ENCODE peak calls at places on chromosomes 4 and X, in six cellular contexts. One of them, this sample, is unnamed.

GRCh38 chrX:17412692-17413091 is 37.7 kb downstream of the NHS start:
- DNase-seq in endothelial cell: no peak
- DNase-seq in T1000: peak
- DNase-seq in smooth muscle cell of the brain vasculature: no peak
- DNase-seq in CD4-positive, alpha-beta memory T cell: no peak
- DNase-seq in GM04504: peak
- DNase-seq in this sample: no peak

GRCh38 chrX:153885968-153886903 is at the start of gene L1CAM:
- DNase-seq in smooth muscle cell of the brain vasculature: no peak
- DNase-seq in endothelial cell: no peak
- DNase-seq in CD4-positive, alpha-beta memory T cell: no peak
- DNase-seq in GM04504: no peak
- DNase-seq in T1000: no peak
- DNase-seq in this sample: no peak

GRCh38 chr4:112085156-112086035 is 59.9 kb upstream of the FAM241A start:
- DNase-seq in smooth muscle cell of the brain vasculature: no peak
- DNase-seq in GM04504: no peak
- DNase-seq in T1000: no peak
- DNase-seq in CD4-positive, alpha-beta memory T cell: no peak
- DNase-seq in endothelial cell: no peak
- DNase-seq in this sample: no peak

GRCh38 chrX:127908369-127908768 is 143.8 kb downstream of the ACTRT1 start:
- DNase-seq in GM04504: no peak
- DNase-seq in T1000: no peak
- DNase-seq in CD4-positive, alpha-beta memory T cell: no peak
- DNase-seq in endothelial cell: no peak
- DNase-seq in smooth muscle cell of the brain vasculature: no peak
- DNase-seq in this sample: no peak

GRCh38 chrX:44908198-44908597 is 35.2 kb downstream of the KDM6A start:
- DNase-seq in smooth muscle cell of the brain vasculature: no peak
- DNase-seq in endothelial cell: no peak
- DNase-seq in GM04504: peak
- DNase-seq in CD4-positive, alpha-beta memory T cell: no peak
- DNase-seq in T1000: no peak
- DNase-seq in this sample: no peak

GRCh38 chrX:66046612-66047235 is 6.8 kb upstream of the VSIG4 start:
- DNase-seq in T1000: no peak
- DNase-seq in endothelial cell: no peak
- DNase-seq in CD4-positive, alpha-beta memory T cell: peak
- DNase-seq in GM04504: no peak
- DNase-seq in smooth muscle cell of the brain vasculature: no peak
- DNase-seq in this sample: no peak

GRCh38 chr4:53479731-53480525 is 102.5 kb downstream of the FIP1L1 start:
- DNase-seq in smooth muscle cell of the brain vasculature: no peak
- DNase-seq in endothelial cell: no peak
- DNase-seq in GM04504: no peak
- DNase-seq in T1000: no peak
- DNase-seq in CD4-positive, alpha-beta memory T cell: no peak
- DNase-seq in this sample: no peak

GRCh38 chr4:144709159-144709558 is 63.2 kb downstream of the HHIP start:
- DNase-seq in T1000: peak
- DNase-seq in GM04504: no peak
- DNase-seq in smooth muscle cell of the brain vasculature: peak
- DNase-seq in endothelial cell: no peak
- DNase-seq in CD4-positive, alpha-beta memory T cell: no peak
- DNase-seq in this sample: no peak

GRCh38 chr4:77599378-77599777 is 6.2 kb upstream of the CXCL13 start:
- DNase-seq in endothelial cell: peak
- DNase-seq in T1000: no peak
- DNase-seq in CD4-positive, alpha-beta memory T cell: no peak
- DNase-seq in smooth muscle cell of the brain vasculature: no peak
- DNase-seq in GM04504: peak
- DNase-seq in this sample: no peak

GRCh38 chr4:80767944-80768343 is 262.6 kb upstream of the BMP3 start:
- DNase-seq in CD4-positive, alpha-beta memory T cell: no peak
- DNase-seq in GM04504: no peak
- DNase-seq in endothelial cell: no peak
- DNase-seq in smooth muscle cell of the brain vasculature: no peak
- DNase-seq in T1000: no peak
- DNase-seq in this sample: no peak

GRCh38 chr4:8617486-8618040 is 25.0 kb downstream of the CPZ start:
- DNase-seq in CD4-positive, alpha-beta memory T cell: no peak
- DNase-seq in smooth muscle cell of the brain vasculature: no peak
- DNase-seq in T1000: no peak
- DNase-seq in endothelial cell: no peak
- DNase-seq in GM04504: no peak
- DNase-seq in this sample: no peak

GRCh38 chr4:10088135-10089010 is 28.2 kb downstream of the WDR1 start:
- DNase-seq in endothelial cell: no peak
- DNase-seq in smooth muscle cell of the brain vasculature: no peak
- DNase-seq in CD4-positive, alpha-beta memory T cell: no peak
- DNase-seq in GM04504: no peak
- DNase-seq in T1000: no peak
- DNase-seq in this sample: no peak

GRCh38 chrX:118726887-118727685 is at the start of gene IL13RA1:
- DNase-seq in endothelial cell: peak
- DNase-seq in GM04504: peak
- DNase-seq in smooth muscle cell of the brain vasculature: peak
- DNase-seq in T1000: peak
- DNase-seq in CD4-positive, alpha-beta memory T cell: no peak
- DNase-seq in this sample: peak

GRCh38 chrX:120732461-120732860 is 102.6 kb upstream of the C1GALT1C1 start:
- DNase-seq in CD4-positive, alpha-beta memory T cell: no peak
- DNase-seq in endothelial cell: no peak
- DNase-seq in smooth muscle cell of the brain vasculature: no peak
- DNase-seq in GM04504: no peak
- DNase-seq in T1000: no peak
- DNase-seq in this sample: no peak

GRCh38 chr4:185885075-185885474 is 73.1 kb upstream of the SORBS2 start:
- DNase-seq in CD4-positive, alpha-beta memory T cell: no peak
- DNase-seq in GM04504: no peak
- DNase-seq in endothelial cell: no peak
- DNase-seq in smooth muscle cell of the brain vasculature: no peak
- DNase-seq in T1000: no peak
- DNase-seq in this sample: no peak

GRCh38 chr4:165294907-165295306 is 32.6 kb upstream of the MSMO1 start:
- DNase-seq in GM04504: no peak
- DNase-seq in smooth muscle cell of the brain vasculature: no peak
- DNase-seq in CD4-positive, alpha-beta memory T cell: peak
- DNase-seq in endothelial cell: no peak
- DNase-seq in T1000: no peak
- DNase-seq in this sample: no peak

This sample was measured in midbrain.